ENCODE peak calls at places on chromosomes 5 and 9, in five cellular contexts. Q is GM03348; X is posterior vena cava; O is stimulated activated CD8-positive, alpha-beta memory T cell treated with anti-CD3 and anti-CD28 coated beads, Interleukin-15, amount 100 ng/mL, for 1 hour; P is tibial artery. R is an unnamed sample.

GRCh38 chr5:1333986-1334385 is 10.9 kb downstream of the CLPTM1L start:
- DNase-seq in Q (no peak), X (no peak), O (no peak), P (no peak), R (no peak)

GRCh38 chr9:91991621-91992435 is 41.8 kb upstream of the ROR2 start:
- DNase-seq in Q (peak), X (no peak), O (no peak), P (no peak), R (no peak)

GRCh38 chr5:157808043-157808442 is 50.9 kb downstream of the CLINT1 start:
- DNase-seq in Q (no peak), X (no peak), O (no peak), P (no peak), R (no peak)

GRCh38 chr9:37899041-37899440 is 4.9 kb downstream of the SLC25A51 start:
- DNase-seq in Q (peak), X (no peak), O (no peak), P (no peak), R (no peak)

GRCh38 chr9:4515958-4516375 is 25.7 kb downstream of the SLC1A1 start:
- DNase-seq in Q (peak), X (no peak), O (no peak), P (no peak), R (no peak)

GRCh38 chr9:126160067-126160853 is 166.4 kb upstream of the MVB12B start:
- DNase-seq in Q (peak), X (no peak), O (no peak), P (peak), R (no peak)

GRCh38 chr5:109455598-109456096 is 45.9 kb upstream of the PJA2 start:
- DNase-seq in Q (peak), X (no peak), O (no peak), P (peak), R (peak)

GRCh38 chr5:61304611-61305369 is 27.3 kb upstream of the ZSWIM6 start:
- DNase-seq in Q (peak), X (no peak), O (no peak), P (no peak), R (peak)

GRCh38 chr5:65730910-65731309 is 8.9 kb downstream of the NLN start:
- DNase-seq in Q (no peak), X (no peak), O (no peak), P (no peak), R (no peak)

GRCh38 chr5:136285501-136285900 is 79.8 kb downstream of the TRPC7 start:
- DNase-seq in Q (peak), X (no peak), O (no peak), P (no peak), R (no peak)

GRCh38 chr5:14450055-14450524 is 131.5 kb upstream of the OTULINL start:
- DNase-seq in Q (peak), X (peak), O (no peak), P (peak), R (no peak)

GRCh38 chr5:169071-169727 is 22.1 kb upstream of the LRRC14B start:
- DNase-seq in Q (no peak), X (peak), O (no peak), P (peak), R (no peak)

GRCh38 chr9:71725590-71726338 is 42.5 kb downstream of the CEMIP2 start:
- DNase-seq in Q (no peak), X (no peak), O (no peak), P (no peak), R (peak)

GRCh38 chr5:14743601-14744295 is 79.2 kb downstream of the OTULIN start:
- DNase-seq in Q (peak), X (no peak), O (no peak), P (no peak), R (no peak)

GRCh38 chr5:16580382-16580781 is 36.4 kb downstream of the RETREG1 start:
- DNase-seq in Q (no peak), X (no peak), O (no peak), P (no peak), R (no peak)

GRCh38 chr5:96530901-96531300 is 97.9 kb upstream of the PCSK1 start:
- DNase-seq in Q (no peak), X (no peak), O (no peak), P (no peak), R (no peak)

GRCh38 chr5:96868603-96869371 is 7.5 kb upstream of the ERAP2 start:
- DNase-seq in Q (peak), X (no peak), O (no peak), P (no peak), R (peak)

GRCh38 chr5:158716668-158717067 is 383.0 kb downstream of the EBF1 start:
- DNase-seq in Q (no peak), X (no peak), O (no peak), P (no peak), R (no peak)

GRCh38 chr5:140041492-140042421 is 1.3 kb downstream of the NRG2 start:
- DNase-seq in Q (peak), X (peak), O (no peak), P (peak), R (no peak)

GRCh38 chr9:16501098-16501663 is 369.3 kb downstream of the BNC2 start:
- DNase-seq in Q (peak), X (no peak), O (no peak), P (no peak), R (no peak)

GRCh38 chr9:38068616-38068865 is 486 bp downstream of the SHB start:
- DNase-seq in Q (peak), X (no peak), O (no peak), P (peak), R (no peak)

GRCh38 chr9:127706836-127707241 is at the start of gene CFAP157:
- DNase-seq in Q (no peak), X (no peak), O (no peak), P (no peak), R (peak)

GRCh38 chr5:150656191-150657132 is 4.6 kb upstream of the MYOZ3 start:
- DNase-seq in Q (peak), X (peak), O (peak), P (peak), R (peak)

GRCh38 chr5:72063219-72063819 is 44.0 kb upstream of the MAP1B start:
- DNase-seq in Q (peak), X (no peak), O (no peak), P (no peak), R (no peak)

GRCh38 chr9:109341561-109341960 is 20.7 kb upstream of the EPB41L4B start:
- DNase-seq in Q (no peak), X (no peak), O (no peak), P (peak), R (no peak)

GRCh38 chr5:109080896-109081295 is 328.9 kb downstream of the PJA2 start:
- DNase-seq in Q (no peak), X (no peak), O (no peak), P (no peak), R (no peak)

GRCh38 chr9:91606255-91606995 is 182.8 kb upstream of the NFIL3 start:
- DNase-seq in Q (no peak), X (no peak), O (no peak), P (no peak), R (no peak)

GRCh38 chr5:99058466-99058865 is 129.7 kb upstream of the CHD1 start:
- DNase-seq in Q (peak), X (no peak), O (no peak), P (no peak), R (no peak)

GRCh38 chr9:108469654-108470053 is 386.1 kb downstream of the ACTL7B start:
- DNase-seq in Q (peak), X (no peak), O (no peak), P (no peak), R (no peak)

GRCh38 chr9:134251296-134251695 is 75.0 kb upstream of the RXRA start:
- DNase-seq in Q (no peak), X (no peak), O (no peak), P (no peak), R (no peak)

R was measured in NCI-H774.